ENCODE peak calls at places on chromosomes 7 and 10, in nine cellular contexts. V is IMR-90; L is AG10803; Q is CD8-positive, alpha-beta T cell; R is OCI-LY7; Z is AG09319; S is fibroblast of mammary gland; C is GM12878; B is WERI-Rb-1. N is an unnamed sample.

GRCh38 chr7:130909881-130910672 is 176.1 kb upstream of the KLF14 start:
- DNase-seq in Q (no peak), R (no peak), B (no peak), L (no peak), S (peak; percentile 73), C (no peak), V (peak; percentile 59), Z (no peak), N (peak; percentile 58)

GRCh38 chr7:37287093-37287492 is 161.6 kb downstream of the ELMO1 start:
- DNase-seq in Q (no peak), C (no peak), L (no peak), B (no peak), R (peak; percentile 52), Z (no peak), S (no peak), V (no peak), N (peak; percentile 19)

GRCh38 chr10:31928531-31929259 is at the start of gene ARHGAP12:
- DNase-seq in R (peak; percentile 85), Z (peak; percentile 56), B (peak; percentile 78), S (peak; percentile 68), Q (peak; percentile 84), C (no peak), V (peak; percentile 77), L (peak; percentile 84), N (peak; percentile 88)

GRCh38 chr7:22123139-22123538 is 177.4 kb upstream of the CDCA7L start:
- DNase-seq in V (no peak), S (no peak), L (no peak), R (no peak), C (no peak), Q (no peak), B (no peak), Z (no peak), N (no peak)

GRCh38 chr7:75727881-75728592 is 10.7 kb downstream of the HIP1 start:
- DNase-seq in Q (peak; percentile 35), C (no peak), R (peak; percentile 53), Z (no peak), B (no peak), V (peak; percentile 52), L (peak; percentile 67), S (no peak), N (peak; percentile 79)

GRCh38 chr7:129752760-129753159 is 141.2 kb downstream of the NRF1 start:
- DNase-seq in R (no peak), B (no peak), C (no peak), L (no peak), V (no peak), S (peak; percentile 14), Q (no peak), Z (no peak), N (no peak)

GRCh38 chr7:26508917-26509316 is 217.3 kb downstream of the SNX10 start:
- DNase-seq in R (no peak), Z (no peak), Q (no peak), C (no peak), L (no peak), B (no peak), V (no peak), S (no peak), N (no peak)

GRCh38 chr10:79933961-79934360 is 14.9 kb downstream of the SFTPD start:
- DNase-seq in L (no peak), R (no peak), Z (no peak), B (no peak), V (no peak), Q (no peak), C (no peak), S (no peak), N (no peak)

GRCh38 chr7:997404-998395 is 14.7 kb downstream of the CYP2W1 start:
- DNase-seq in C (no peak), Q (no peak), V (no peak), S (no peak), R (no peak), Z (no peak), L (no peak), B (peak; percentile 85), N (no peak)

GRCh38 chr10:17220652-17221100 is 7.4 kb upstream of the VIM start:
- DNase-seq in V (peak; percentile 28), L (peak; percentile 63), C (no peak), R (no peak), B (no peak), S (peak; percentile 82), Q (no peak), Z (no peak), N (no peak)

GRCh38 chr10:26939290-26939956 is 78.7 kb upstream of the ABI1 start:
- DNase-seq in C (no peak), L (no peak), B (no peak), Q (no peak), R (no peak), Z (no peak), V (no peak), S (no peak), N (no peak)

GRCh38 chr10:77328272-77328816 is 309.3 kb downstream of the KCNMA1 start:
- DNase-seq in B (no peak), S (peak; percentile 48), L (peak; percentile 13), V (peak; percentile 48), R (peak; percentile 6), Z (no peak), Q (peak; percentile 29), C (no peak), N (peak; percentile 45)

GRCh38 chr7:54967384-54967783 is 51.4 kb upstream of the EGFR start:
- DNase-seq in B (no peak), R (no peak), S (no peak), Q (no peak), V (peak; percentile 40), C (no peak), L (peak; percentile 60), Z (no peak), N (no peak)

GRCh38 chr10:63976538-63976937 is 455.3 kb downstream of the REEP3 start:
- DNase-seq in Z (no peak), L (peak; percentile 32), R (peak; percentile 37), V (peak; percentile 6), Q (no peak), S (peak; percentile 18), C (no peak), B (peak; percentile 77), N (peak; percentile 18)
- TF ChIP-seq CTCF in Z (peak; percentile 35), L (peak; percentile 61), R (peak; percentile 76), V (peak; percentile 33), Q (peak; percentile 13), S (peak; percentile 39), C (peak; percentile 76), B (peak; percentile 77), N (peak; percentile 56)

DNA sequence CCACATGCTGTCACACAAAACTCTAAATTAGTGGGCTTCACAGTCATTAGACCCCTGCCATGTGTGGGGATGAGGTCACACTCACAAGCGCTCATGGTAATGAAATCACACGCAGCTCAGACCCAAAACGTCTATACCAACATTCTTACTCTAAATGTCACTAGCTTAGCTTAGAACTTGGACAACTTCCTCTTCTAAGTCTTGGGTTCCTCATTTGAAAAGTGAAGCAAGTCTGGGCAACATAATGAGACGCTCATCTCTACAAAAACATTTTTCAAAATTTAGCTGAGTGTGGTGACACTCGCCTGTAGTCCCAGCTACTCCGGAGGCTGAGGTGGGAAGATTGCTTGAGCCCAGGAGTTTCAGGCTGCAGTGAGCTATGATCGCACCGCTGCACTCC is 92.7 kb upstream of the MACROH2A2 start:
- DNase-seq in L (no peak), C (no peak), B (no peak), Q (no peak), V (no peak), S (no peak), Z (no peak), R (peak; percentile 67), N (no peak)
- TF ChIP-seq CTCF in L (no peak), C (no peak), B (no peak), Q (no peak), V (no peak), S (no peak), Z (no peak), R (no peak), N (no peak)

DNA sequence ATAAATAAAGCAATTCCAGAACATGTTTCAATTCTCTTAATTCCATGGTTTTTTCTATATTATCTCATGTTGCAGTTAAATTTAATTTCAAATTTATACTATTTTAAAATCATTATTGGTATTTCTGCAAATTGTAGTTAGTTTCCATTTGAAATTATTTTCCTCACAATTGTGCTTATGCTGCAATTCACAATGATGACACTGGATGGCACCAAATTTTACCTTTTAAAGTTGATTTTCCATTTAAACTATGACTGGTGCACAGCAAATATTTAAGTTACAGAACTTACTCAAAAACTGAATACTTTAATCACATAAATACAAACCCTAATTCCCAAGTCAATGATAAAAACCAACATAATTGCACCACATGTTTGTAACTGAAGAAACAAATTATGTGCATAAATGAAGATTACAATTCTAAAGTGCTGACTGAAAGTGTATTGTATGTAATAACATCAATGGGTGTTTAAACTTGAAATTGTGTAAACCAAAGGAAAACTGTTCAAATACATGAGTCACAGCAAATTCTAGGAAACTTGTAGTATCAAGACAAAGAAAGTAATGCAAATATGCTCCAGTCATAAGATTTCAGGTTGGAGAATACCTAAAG is 75.3 kb upstream of the AASS start:
- DNase-seq in L (peak; percentile 11), Z (no peak), S (peak; percentile 33), V (peak; percentile 26), B (no peak), Q (no peak), R (peak; percentile 8), C (no peak), N (peak; percentile 37)
- TF ChIP-seq CTCF in L (peak; percentile 81), Z (peak; percentile 67), S (peak; percentile 65), V (peak; percentile 68), B (peak; percentile 10), Q (no peak), R (peak; percentile 82), C (peak; percentile 51), N (peak; percentile 67)

GRCh38 chr7:32163911-32164310 is 93.7 kb upstream of the PDE1C start:
- DNase-seq in C (no peak), B (no peak), S (peak; percentile 16), R (no peak), L (peak; percentile 76), Q (no peak), V (peak; percentile 65), Z (no peak), N (no peak)

GRCh38 chr7:32161708-32162107 is 91.5 kb upstream of the PDE1C start:
- DNase-seq in V (peak; percentile 73), C (no peak), B (no peak), R (no peak), Q (no peak), S (peak; percentile 67), Z (no peak), L (peak; percentile 98), N (peak; percentile 4)

GRCh38 chr7:32163141-32163806 is 93.1 kb upstream of the PDE1C start:
- DNase-seq in C (no peak), R (no peak), Z (peak; percentile 48), L (peak; percentile 95), V (peak; percentile 85), B (no peak), Q (no peak), S (peak; percentile 88), N (peak; percentile 20)

GRCh38 chr7:32167256-32167655 is 97.0 kb upstream of the PDE1C start:
- DNase-seq in R (no peak), Q (no peak), Z (no peak), B (no peak), S (no peak), L (no peak), V (peak; percentile 4), C (no peak), N (no peak)

DNA sequence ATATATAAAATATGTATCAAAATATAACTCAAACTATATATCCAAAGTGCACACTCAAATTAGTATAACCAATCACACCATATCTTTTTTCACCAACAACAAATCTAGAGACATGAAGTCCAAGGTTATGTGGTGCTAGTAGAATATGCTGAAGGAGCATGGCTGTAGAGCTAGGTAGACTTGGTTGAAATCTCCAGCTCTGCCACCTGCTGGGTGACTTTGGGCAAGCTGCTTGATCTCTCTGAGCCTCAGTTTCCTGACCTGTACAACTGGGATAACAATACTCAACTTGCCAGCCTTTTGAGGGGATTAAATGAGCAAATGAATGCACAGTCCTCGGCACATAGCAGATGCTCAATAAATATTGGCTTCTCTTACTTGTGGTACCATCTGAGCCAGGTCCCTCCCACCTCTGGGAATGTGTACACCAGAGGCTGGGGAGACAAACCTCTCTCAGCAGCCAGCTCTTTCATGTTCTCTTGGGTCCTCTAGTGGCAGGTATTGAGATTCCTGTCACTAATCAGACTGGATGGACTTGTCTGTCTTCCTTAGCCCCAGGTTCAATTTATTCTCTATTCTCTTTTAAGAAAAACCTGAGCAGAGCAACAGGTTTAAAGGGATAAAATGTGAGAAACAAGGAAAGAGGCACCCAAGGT is 94.3 kb upstream of the PDE1C start:
- DNase-seq in S (peak; percentile 67), L (peak; percentile 83), Q (no peak), B (peak; percentile 48), R (no peak), Z (no peak), C (no peak), V (peak; percentile 76), N (peak; percentile 11)
- TF ChIP-seq CTCF in S (peak; percentile 51), L (peak; percentile 65), Q (no peak), B (peak; percentile 74), R (peak; percentile 20), Z (peak; percentile 39), C (peak; percentile 19), V (peak; percentile 61), N (peak; percentile 27)

N was measured in fibroblast of villous mesenchyme.